ENCODE peak calls at places on chromosome 3, in four cellular contexts. W is body of pancreas, A is GM13976, D is A549. Q is an unnamed sample.

GRCh38 chr3:109773006-109773405 is 435.7 kb upstream of the DPPA4 start:
- DNase-seq in W (no peak), A (no peak), D (no peak), Q (no peak)

GRCh38 chr3:49013738-49014660 is 4.4 kb downstream of the DALRD3 start:
- DNase-seq in W (peak; percentile 49), A (peak; percentile 66), D (peak; percentile 63), Q (peak; percentile 56)

GRCh38 chr3:189186093-189186492 is 14.3 kb downstream of the TPRG1 start:
- DNase-seq in W (peak; percentile 38), A (no peak), D (no peak), Q (no peak)

GRCh38 chr3:184944221-184944620 is 132.3 kb downstream of the VPS8 start:
- DNase-seq in W (no peak), A (no peak), D (no peak), Q (no peak)

GRCh38 chr3:13111874-13112520 is 38.8 kb upstream of the IQSEC1 start:
- DNase-seq in W (peak; percentile 88), A (no peak), D (no peak), Q (no peak)

GRCh38 chr3:81744366-81744765 is 17.1 kb downstream of the GBE1 start:
- DNase-seq in W (no peak), A (no peak), D (peak; percentile 83), Q (no peak)

GRCh38 chr3:111151438-111151837 is 79.8 kb downstream of the NECTIN3 start:
- DNase-seq in W (no peak), A (no peak), D (peak; percentile 5), Q (no peak)

GRCh38 chr3:29406433-29406832 is 125.6 kb downstream of the RBMS3 start:
- DNase-seq in W (no peak), A (no peak), D (no peak), Q (no peak)

GRCh38 chr3:118527527-118528044 is 507.1 kb downstream of the IGSF11 start:
- DNase-seq in W (no peak), A (no peak), D (no peak), Q (no peak)

DNA sequence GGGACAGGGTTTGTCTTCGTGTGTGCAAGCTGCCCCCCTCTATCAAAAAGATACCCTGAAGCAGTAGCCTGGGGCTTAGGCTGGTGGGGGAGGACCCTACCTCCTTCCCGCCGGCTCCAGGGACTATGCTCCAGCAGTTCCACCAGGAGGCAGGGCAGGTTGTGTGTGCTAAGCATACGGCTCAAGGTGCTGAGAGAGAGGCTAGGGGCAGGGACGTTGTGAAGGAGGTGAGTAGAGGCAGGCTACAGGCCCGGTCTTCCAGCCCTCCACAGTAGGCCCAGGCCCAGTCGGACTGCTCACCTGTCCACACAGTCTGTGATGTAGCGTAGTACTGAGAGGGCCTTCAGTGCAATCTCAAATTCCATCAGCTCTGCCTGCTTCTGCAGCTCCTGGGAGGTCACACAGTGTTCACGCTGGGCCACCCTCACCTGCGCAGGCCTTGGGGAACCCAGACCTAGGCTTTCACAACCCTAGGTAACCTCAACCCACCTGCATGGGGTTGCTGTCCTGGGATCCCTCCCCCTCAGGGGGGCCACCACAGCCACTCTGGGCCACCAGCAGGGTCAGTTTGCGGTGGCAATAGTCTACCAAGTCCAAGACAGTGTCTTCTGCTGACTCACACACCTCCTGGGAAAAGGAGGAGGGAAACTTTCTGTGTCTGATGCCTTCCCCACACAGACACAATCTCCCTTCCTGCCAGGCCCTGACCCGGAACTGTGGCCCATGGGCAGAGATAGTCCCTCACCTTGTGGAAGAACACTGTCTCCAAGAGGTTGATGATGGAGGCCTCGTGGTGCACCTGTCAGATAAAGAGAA is 2.4 kb upstream of the RASSF1 start:
- DNase-seq in W (no peak), A (no peak), D (no peak), Q (no peak)
- TF ChIP-seq CTCF in W (no peak), A (no peak), D (no peak), Q (no peak)

GRCh38 chr3:40524222-40524570 is 564 bp upstream of the ZNF621 start:
- DNase-seq in W (no peak), A (no peak), D (no peak), Q (no peak)

GRCh38 chr3:40523781-40524180 is 979 bp upstream of the ZNF621 start:
- DNase-seq in W (peak; percentile 30), A (no peak), D (peak; percentile 6), Q (no peak)

GRCh38 chr3:40528426-40528825 is 3.7 kb downstream of the ZNF621 start:
- DNase-seq in W (no peak), A (no peak), D (no peak), Q (no peak)

GRCh38 chr3:40521254-40521653 is 3.5 kb upstream of the ZNF621 start:
- DNase-seq in W (no peak), A (no peak), D (no peak), Q (no peak)

DNA sequence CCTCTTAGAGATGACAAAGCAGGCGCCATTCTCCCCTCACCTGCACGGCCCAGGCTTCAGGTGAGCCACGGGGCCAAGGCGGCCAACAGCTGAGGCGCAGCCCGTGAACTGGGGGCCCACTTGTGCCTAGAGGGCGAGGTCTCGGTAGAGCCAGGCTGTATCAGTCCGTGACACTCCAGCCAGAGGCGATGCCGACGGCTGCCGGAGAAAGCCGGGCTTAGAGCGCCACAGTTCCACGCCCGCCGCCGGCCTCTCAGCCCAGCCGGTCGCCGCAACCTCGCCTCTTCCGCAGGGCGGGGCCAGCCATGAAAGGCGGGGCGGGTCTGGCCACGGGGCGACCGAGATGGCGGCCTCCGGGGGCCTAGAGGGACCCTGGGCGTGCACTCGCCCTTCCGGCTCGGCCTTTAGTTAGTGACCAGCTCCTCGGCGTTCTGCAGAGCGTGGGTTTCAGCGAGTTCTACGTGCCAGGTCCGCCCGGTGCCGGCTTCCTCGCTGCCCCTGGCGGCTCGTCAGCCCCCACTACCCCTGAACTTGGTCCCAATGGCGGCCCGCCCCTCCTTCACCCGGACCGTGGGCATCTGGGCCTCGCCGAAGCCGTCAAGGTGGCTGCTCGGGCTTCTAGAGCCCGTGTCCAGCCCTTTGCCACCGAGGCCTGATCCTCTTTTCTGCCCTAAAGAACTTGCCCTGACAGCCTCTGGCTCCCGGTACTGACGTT is at the start of gene ZNF621:
- DNase-seq in W (peak; percentile 93), A (peak; percentile 96), D (peak; percentile 87), Q (peak; percentile 92)
- TF ChIP-seq CTCF in W (no peak), A (no peak), D (no peak), Q (no peak)

DNA sequence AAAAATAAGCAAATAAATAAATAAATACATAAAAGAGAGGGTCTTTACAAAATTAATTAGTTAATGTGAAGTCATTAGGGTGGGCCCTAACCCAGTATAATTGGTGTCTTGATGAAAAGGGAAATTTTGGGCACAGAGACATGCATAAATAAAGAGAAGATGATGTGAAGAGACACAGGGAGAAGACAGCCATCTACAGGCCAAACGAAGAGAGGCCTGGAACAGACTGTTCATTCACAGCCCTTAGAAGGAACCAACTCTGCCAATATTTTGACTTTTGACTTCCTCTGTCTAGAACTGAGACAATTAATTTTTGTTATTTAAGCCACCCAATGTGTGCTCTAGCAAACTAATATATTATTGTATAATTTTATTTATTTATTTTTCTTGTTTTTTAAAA is 29.6 kb upstream of the SELENOK start:
- DNase-seq in W (no peak), A (peak; percentile 25), D (peak; percentile 20), Q (peak; percentile 34)
- TF ChIP-seq CTCF in W (no peak), A (peak; percentile 39), D (no peak), Q (peak; percentile 53)

DNA sequence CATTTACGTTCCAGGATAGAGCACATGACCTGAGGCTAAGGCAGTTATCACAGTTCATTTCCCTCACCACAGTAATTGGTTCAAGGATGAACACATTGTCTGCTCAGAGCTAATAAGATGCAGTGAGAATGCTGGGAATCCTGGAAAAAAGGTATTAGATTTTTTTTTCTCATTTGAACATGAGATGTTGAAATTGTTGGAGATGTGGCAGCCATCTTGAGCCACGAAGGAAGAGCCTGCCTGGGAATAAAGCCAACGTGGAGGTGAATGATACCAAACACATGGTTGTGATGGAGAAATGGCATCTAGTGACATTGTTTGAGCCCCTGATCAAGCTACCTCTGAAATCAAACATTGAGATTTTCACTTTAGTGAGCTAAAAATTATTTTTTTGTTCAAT is 16.0 kb upstream of the STT3B start:
- DNase-seq in W (no peak), A (no peak), D (no peak), Q (no peak)
- TF ChIP-seq CTCF in W (no peak), A (no peak), D (no peak), Q (no peak)

Q was measured in GM13977.